ENCODE peak calls at places on chromosomes 12 and 14, in four cellular contexts. U is GM06990; E is psoas muscle; A is stimulated activated CD8-positive, alpha-beta memory T cell treated with anti-CD3 and anti-CD28 coated beads, Interleukin-15, amount 100 ng/mL, for 24 hours. W is an unnamed sample.

GRCh38 chr12:97560359-97560758 is 97.8 kb downstream of the RMST start:
- DNase-seq in U (no peak), E (no peak), A (no peak), W (no peak)

GRCh38 chr12:66688836-66689439 is 10.1 kb upstream of the GRIP1 start:
- DNase-seq in U (peak), E (no peak), A (no peak), W (no peak)

GRCh38 chr12:109588461-109589239 is 15.1 kb downstream of the MVK start:
- DNase-seq in U (no peak), E (no peak), A (no peak), W (no peak)

GRCh38 chr14:62117718-62118164 is 355.5 kb downstream of the SNAPC1 start:
- DNase-seq in U (no peak), E (no peak), A (no peak), W (no peak)

GRCh38 chr12:93483151-93483807 is 16.0 kb downstream of the MRPL42 start:
- DNase-seq in U (no peak), E (no peak), A (no peak), W (no peak)

GRCh38 chr14:83885748-83886382 is 1644.1 kb upstream of the FLRT2 start:
- DNase-seq in U (no peak), E (no peak), A (no peak), W (no peak)

GRCh38 chr14:105059035-105059916 is 6.0 kb downstream of the GPR132 start:
- DNase-seq in U (no peak), E (peak), A (no peak), W (no peak)

GRCh38 chr14:100621806-100622205 is 34.6 kb upstream of the BEGAIN start:
- DNase-seq in U (no peak), E (no peak), A (no peak), W (no peak)

GRCh38 chr12:46546634-46547273 is 174.2 kb upstream of the SLC38A2 start:
- DNase-seq in U (no peak), E (no peak), A (no peak), W (peak)

GRCh38 chr12:130775953-130776856 is 60.1 kb upstream of the RIMBP2 start:
- DNase-seq in U (no peak), E (no peak), A (peak), W (no peak)

GRCh38 chr12:50110127-50110761 is 1.8 kb upstream of the COX14 start:
- DNase-seq in U (no peak), E (peak), A (no peak), W (peak)

GRCh38 chr12:130700492-130701401 is 15.4 kb downstream of the RIMBP2 start:
- DNase-seq in U (no peak), E (no peak), A (no peak), W (no peak)

GRCh38 chr12:64824500-64825142 is at the start of gene TBC1D30:
- DNase-seq in U (peak), E (no peak), A (peak), W (no peak)

GRCh38 chr14:54769955-54770863 is 132.4 kb downstream of the GCH1 start:
- DNase-seq in U (no peak), E (no peak), A (no peak), W (no peak)

GRCh38 chr12:77720258-77720657 is 110.4 kb upstream of the NAV3 start:
- DNase-seq in U (no peak), E (no peak), A (no peak), W (no peak)

GRCh38 chr14:99945732-99946651 is 119.2 kb upstream of the EVL start:
- DNase-seq in U (peak), E (no peak), A (no peak), W (no peak)

GRCh38 chr14:67068246-67068645 is 121.0 kb upstream of the GARIN2 start:
- DNase-seq in U (no peak), E (no peak), A (no peak), W (no peak)

GRCh38 chr12:130768120-130768519 is 52.0 kb upstream of the RIMBP2 start:
- DNase-seq in U (no peak), E (no peak), A (no peak), W (no peak)

GRCh38 chr12:62379723-62380045 is 86.9 kb upstream of the MON2 start:
- DNase-seq in U (no peak), E (no peak), A (no peak), W (no peak)

GRCh38 chr12:32821293-32822089 is 65.8 kb upstream of the YARS2 start:
- DNase-seq in U (no peak), E (no peak), A (no peak), W (no peak)

GRCh38 chr12:84791444-84791843 is 121.2 kb downstream of the SLC6A15 start:
- DNase-seq in U (no peak), E (no peak), A (no peak), W (no peak)

GRCh38 chr12:104626069-104626690 is 169.4 kb downstream of the CHST11 start:
- DNase-seq in U (no peak), E (no peak), A (no peak), W (no peak)

GRCh38 chr12:128339669-128340068 is 72.7 kb downstream of the TMEM132C start:
- DNase-seq in U (no peak), E (no peak), A (no peak), W (no peak)

GRCh38 chr14:55846852-55847471 is 267.0 kb downstream of the KTN1 start:
- DNase-seq in U (no peak), E (peak), A (no peak), W (no peak)

GRCh38 chr12:66164349-66164821 is 5.4 kb downstream of the TMBIM4 start:
- DNase-seq in U (no peak), E (no peak), A (no peak), W (no peak)

GRCh38 chr12:52524898-52525591 is 4.9 kb upstream of the KRT5 start:
- DNase-seq in U (no peak), E (no peak), A (no peak), W (no peak)

GRCh38 chr14:97977711-97978261 is 1180.6 kb downstream of the VRK1 start:
- DNase-seq in U (peak), E (peak), A (peak), W (no peak)

GRCh38 chr14:104660597-104660996 is 28.8 kb upstream of the INF2 start:
- DNase-seq in U (peak), E (no peak), A (no peak), W (no peak)

GRCh38 chr14:30332374-30332773 is 226.6 kb upstream of the G2E3 start:
- DNase-seq in U (no peak), E (no peak), A (no peak), W (no peak)

GRCh38 chr12:103832048-103832798 is 8.8 kb downstream of the NT5DC3 start:
- DNase-seq in U (no peak), E (no peak), A (no peak), W (no peak)

W was measured in GM12878.